ENCODE peak calls at places on chromosomes 12 and 14, in four cellular contexts. One of them, this sample, is unnamed.

GRCh38 chr12:71828813-71829212 is 10.7 kb upstream of the TBC1D15 start:
- DNase-seq in IMR-90: no peak
- DNase-seq in BJ: no peak
- DNase-seq in tibial artery: no peak
- DNase-seq in this sample: no peak

GRCh38 chr14:90608925-90609324 is 207.3 kb downstream of the TTC7B start:
- DNase-seq in IMR-90: no peak
- DNase-seq in BJ: no peak
- DNase-seq in tibial artery: no peak
- DNase-seq in this sample: no peak

GRCh38 chr12:99767809-99768208 is 120.3 kb downstream of the GARIN6 start:
- DNase-seq in IMR-90: peak
- DNase-seq in BJ: no peak
- DNase-seq in tibial artery: no peak
- DNase-seq in this sample: no peak

GRCh38 chr14:55756078-55756477 is 176.1 kb downstream of the KTN1 start:
- DNase-seq in IMR-90: no peak
- DNase-seq in BJ: no peak
- DNase-seq in tibial artery: no peak
- DNase-seq in this sample: no peak

GRCh38 chr14:30125322-30125944 is 197.8 kb upstream of the PRKD1 start:
- DNase-seq in IMR-90: no peak
- DNase-seq in BJ: no peak
- DNase-seq in tibial artery: no peak
- DNase-seq in this sample: no peak

GRCh38 chr12:128818065-128819022 is 5.4 kb downstream of the SLC15A4 start:
- DNase-seq in IMR-90: peak
- DNase-seq in BJ: no peak
- DNase-seq in tibial artery: no peak
- DNase-seq in this sample: peak

GRCh38 chr12:42985506-42985905 is 396.0 kb upstream of the PRICKLE1 start:
- DNase-seq in IMR-90: peak
- DNase-seq in BJ: no peak
- DNase-seq in tibial artery: no peak
- DNase-seq in this sample: no peak

GRCh38 chr12:115467531-115467930 is 783.6 kb upstream of the TBX3 start:
- DNase-seq in IMR-90: peak
- DNase-seq in BJ: no peak
- DNase-seq in tibial artery: no peak
- DNase-seq in this sample: no peak

GRCh38 chr14:93115069-93115919 is 431 bp downstream of the ITPK1 start:
- DNase-seq in IMR-90: peak
- DNase-seq in BJ: peak
- DNase-seq in tibial artery: peak
- DNase-seq in this sample: peak

GRCh38 chr14:23636317-23637211 is at the start of gene DHRS2:
- DNase-seq in IMR-90: no peak
- DNase-seq in BJ: no peak
- DNase-seq in tibial artery: no peak
- DNase-seq in this sample: no peak

GRCh38 chr14:99884834-99885648 is 91.8 kb downstream of the EML1 start:
- DNase-seq in IMR-90: peak
- DNase-seq in BJ: no peak
- DNase-seq in tibial artery: no peak
- DNase-seq in this sample: no peak

GRCh38 chr12:27014859-27015729 is 910 bp upstream of the TM7SF3 start:
- DNase-seq in IMR-90: no peak
- DNase-seq in BJ: no peak
- DNase-seq in tibial artery: no peak
- DNase-seq in this sample: no peak

GRCh38 chr12:645563-646071 is 17.6 kb downstream of the NINJ2 start:
- DNase-seq in IMR-90: peak
- DNase-seq in BJ: no peak
- DNase-seq in tibial artery: peak
- DNase-seq in this sample: no peak

GRCh38 chr14:61653507-61653906 is 41.8 kb upstream of the HIF1A start:
- DNase-seq in IMR-90: peak
- DNase-seq in BJ: no peak
- DNase-seq in tibial artery: no peak
- DNase-seq in this sample: no peak

GRCh38 chr12:56804169-56804568 is 41.0 kb downstream of the HSD17B6 start:
- DNase-seq in IMR-90: no peak
- DNase-seq in BJ: no peak
- DNase-seq in tibial artery: no peak
- DNase-seq in this sample: no peak

GRCh38 chr14:96584199-96584906 is 82.2 kb downstream of the PAPOLA start:
- DNase-seq in IMR-90: no peak
- DNase-seq in BJ: no peak
- DNase-seq in tibial artery: no peak
- DNase-seq in this sample: no peak
- TF ChIP-seq CTCF in IMR-90: no peak
- TF ChIP-seq CTCF in BJ: peak
- TF ChIP-seq CTCF in tibial artery: no peak
- TF ChIP-seq CTCF in this sample: peak

DNA sequence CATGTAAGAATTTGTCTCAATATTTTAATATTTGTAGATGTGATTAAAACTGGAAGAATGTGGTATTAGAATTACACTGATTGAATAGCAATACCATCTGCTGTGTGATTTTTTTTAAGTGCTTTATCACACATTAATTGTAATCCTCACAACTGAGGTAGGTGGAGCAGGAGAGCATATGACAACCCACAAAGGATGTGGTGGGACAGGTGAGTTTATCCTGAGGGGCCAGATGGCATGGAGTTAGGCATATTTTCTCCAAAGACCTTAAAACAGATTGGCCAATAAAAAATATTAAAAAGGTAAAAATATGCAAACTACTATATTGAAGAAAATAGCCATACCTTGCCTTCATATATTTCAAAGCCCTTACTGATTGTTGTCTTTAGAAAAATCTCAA is 7.8 kb downstream of the LRRC10 start:
- DNase-seq in IMR-90: no peak
- DNase-seq in BJ: no peak
- DNase-seq in tibial artery: no peak
- DNase-seq in this sample: no peak
- TF ChIP-seq CTCF in IMR-90: no peak
- TF ChIP-seq CTCF in BJ: no peak
- TF ChIP-seq CTCF in tibial artery: no peak
- TF ChIP-seq CTCF in this sample: no peak

GRCh38 chr12:30447061-30447750 is 248.5 kb downstream of the IPO8 start:
- DNase-seq in IMR-90: no peak
- DNase-seq in BJ: no peak
- DNase-seq in tibial artery: no peak
- DNase-seq in this sample: no peak
- TF ChIP-seq CTCF in IMR-90: no peak
- TF ChIP-seq CTCF in BJ: no peak
- TF ChIP-seq CTCF in tibial artery: no peak
- TF ChIP-seq CTCF in this sample: no peak

GRCh38 chr12:122867701-122868461 is 28.0 kb downstream of the VPS37B start:
- DNase-seq in IMR-90: no peak
- DNase-seq in BJ: no peak
- DNase-seq in tibial artery: peak
- DNase-seq in this sample: no peak
- TF ChIP-seq CTCF in IMR-90: peak
- TF ChIP-seq CTCF in BJ: no peak
- TF ChIP-seq CTCF in tibial artery: no peak
- TF ChIP-seq CTCF in this sample: peak

GRCh38 chr12:45742590-45742989 is 13.1 kb downstream of the ARID2 start:
- DNase-seq in IMR-90: no peak
- DNase-seq in BJ: no peak
- DNase-seq in tibial artery: no peak
- DNase-seq in this sample: no peak

GRCh38 chr12:45743247-45743646 is 13.7 kb downstream of the ARID2 start:
- DNase-seq in IMR-90: no peak
- DNase-seq in BJ: no peak
- DNase-seq in tibial artery: no peak
- DNase-seq in this sample: no peak

DNA sequence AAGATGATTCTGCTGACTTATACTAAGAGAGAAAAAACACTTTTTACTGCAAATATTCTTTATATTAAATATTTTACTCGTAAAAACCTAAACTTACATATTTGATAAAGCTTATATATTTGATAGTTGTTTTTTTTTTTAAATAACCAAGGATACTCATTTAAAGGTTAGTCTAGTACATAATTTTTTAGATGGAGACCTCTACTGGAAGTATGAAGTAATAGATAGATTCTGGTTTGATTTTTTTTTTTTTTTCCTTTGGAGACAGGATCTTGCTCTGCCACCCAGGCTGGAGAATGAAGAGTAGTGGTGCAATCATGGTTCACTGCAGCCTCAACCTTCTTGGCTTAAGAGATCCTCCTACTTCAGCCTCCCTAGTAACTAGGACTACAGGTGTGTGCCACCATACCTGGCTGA is 16.4 kb downstream of the ARID2 start:
- DNase-seq in IMR-90: peak
- DNase-seq in BJ: no peak
- DNase-seq in tibial artery: no peak
- DNase-seq in this sample: no peak
- TF ChIP-seq CTCF in IMR-90: peak
- TF ChIP-seq CTCF in BJ: peak
- TF ChIP-seq CTCF in tibial artery: peak
- TF ChIP-seq CTCF in this sample: peak